ENCODE peak calls at places on chromosomes 7 and 10, in four cellular contexts. R is H1, P is K562, S is GM12891. O is an unnamed sample.

GRCh38 chr7:4683043-4683883 is 1.2 kb downstream of the FOXK1 start:
- DNase-seq in R (no peak), P (peak; percentile 51), S (no peak), O (no peak)

GRCh38 chr10:44309939-44310761 is 74.7 kb downstream of the CXCL12 start:
- DNase-seq in R (no peak), P (no peak), S (no peak), O (no peak)

GRCh38 chr10:11434323-11434722 is 177.1 kb downstream of the USP6NL start:
- DNase-seq in R (no peak), P (peak; percentile 70), S (no peak), O (peak; percentile 38)

GRCh38 chr7:24982917-24983316 is 2.9 kb upstream of the OSBPL3 start:
- DNase-seq in R (no peak), P (no peak), S (no peak), O (no peak)

GRCh38 chr7:64621656-64622055 is 44.3 kb upstream of the ZNF107 start:
- DNase-seq in R (no peak), P (peak; percentile 22), S (no peak), O (no peak)

GRCh38 chr7:99365318-99366141 is 9.0 kb upstream of the ARPC1B start:
- DNase-seq in R (peak; percentile 74), P (peak; percentile 81), S (peak; percentile 61), O (peak; percentile 68)

GRCh38 chr7:103296901-103297836 is at the start of gene PMPCB:
- DNase-seq in R (peak; percentile 98), P (peak; percentile 96), S (peak; percentile 76), O (peak; percentile 68)

GRCh38 chr7:108045669-108046068 is 42.7 kb upstream of the LAMB1 start:
- DNase-seq in R (no peak), P (no peak), S (no peak), O (no peak)

GRCh38 chr7:73717991-73718405 is 1.5 kb downstream of the STX1A start:
- DNase-seq in R (no peak), P (no peak), S (no peak), O (no peak)

GRCh38 chr7:28037220-28038010 is 143.2 kb downstream of the JAZF1 start:
- DNase-seq in R (no peak), P (peak; percentile 70), S (no peak), O (no peak)

GRCh38 chr7:44264221-44264956 is 61.0 kb downstream of the CAMK2B start:
- DNase-seq in R (no peak), P (no peak), S (no peak), O (no peak)

GRCh38 chr10:132351611-132352010 is 19.6 kb downstream of the LRRC27 start:
- DNase-seq in R (no peak), P (no peak), S (no peak), O (no peak)

GRCh38 chr10:121658111-121658510 is 59.9 kb upstream of the FGFR2 start:
- DNase-seq in R (no peak), P (no peak), S (no peak), O (no peak)

GRCh38 chr10:102648889-102649752 is 4.8 kb downstream of the TRIM8 start:
- DNase-seq in R (peak; percentile 62), P (no peak), S (no peak), O (no peak)

GRCh38 chr7:107995184-107996071 is 7.5 kb downstream of the LAMB1 start:
- DNase-seq in R (peak; percentile 57), P (peak; percentile 37), S (no peak), O (no peak)

GRCh38 chr7:76358053-76358477 is 726 bp downstream of the YWHAG start:
- DNase-seq in R (no peak), P (peak; percentile 66), S (no peak), O (no peak)

GRCh38 chr7:6179620-6180343 is 92.6 kb downstream of the CYTH3 start:
- DNase-seq in R (no peak), P (no peak), S (no peak), O (no peak)

GRCh38 chr10:102542800-102543418 is 39.1 kb downstream of the SUFU start:
- DNase-seq in R (no peak), P (no peak), S (no peak), O (no peak)

GRCh38 chr10:34078798-34079470 is 736.2 kb downstream of the PARD3 start:
- DNase-seq in R (no peak), P (no peak), S (no peak), O (no peak)

GRCh38 chr10:113539789-113540188 is 13.1 kb upstream of the HABP2 start:
- DNase-seq in R (no peak), P (no peak), S (no peak), O (no peak)

GRCh38 chr7:28955723-28956607 is 2.2 kb downstream of the TRIL start:
- DNase-seq in R (peak; percentile 92), P (no peak), S (peak; percentile 18), O (peak; percentile 38)

GRCh38 chr7:4211261-4211660 is 470.8 kb upstream of the FOXK1 start:
- DNase-seq in R (no peak), P (no peak), S (no peak), O (no peak)

GRCh38 chr10:124106241-124106905 is 13.0 kb upstream of the CHST15 start:
- DNase-seq in R (no peak), P (no peak), S (peak; percentile 54), O (no peak)

GRCh38 chr10:114045071-114045737 is 1.5 kb downstream of the ADRB1 start:
- DNase-seq in R (peak; percentile 70), P (no peak), S (no peak), O (no peak)

GRCh38 chr7:69768986-69769595 is 170.8 kb downstream of the AUTS2 start:
- DNase-seq in R (no peak), P (no peak), S (no peak), O (no peak)

GRCh38 chr10:103736763-103737162 is 118.6 kb downstream of the SH3PXD2A start:
- DNase-seq in R (peak; percentile 81), P (peak; percentile 55), S (no peak), O (no peak)

GRCh38 chr7:137343483-137343841 is at the start of gene PTN:
- DNase-seq in R (peak; percentile 73), P (no peak), S (no peak), O (no peak)

GRCh38 chr10:93491589-93492121 is 4.8 kb upstream of the CEP55 start:
- DNase-seq in R (no peak), P (no peak), S (no peak), O (no peak)

GRCh38 chr10:43130756-43131155 is 7.5 kb upstream of the CSGALNACT2 start:
- DNase-seq in R (peak; percentile 35), P (no peak), S (no peak), O (no peak)

GRCh38 chr7:106420741-106421140 is 136.0 kb upstream of the NAMPT start:
- DNase-seq in R (no peak), P (no peak), S (no peak), O (no peak)

GRCh38 chr7:50679218-50680007 is 103.3 kb downstream of the GRB10 start:
- DNase-seq in R (no peak), P (peak; percentile 21), S (no peak), O (no peak)

GRCh38 chr7:587769-588168 is 68.1 kb upstream of the PDGFA start:
- DNase-seq in R (no peak), P (no peak), S (no peak), O (no peak)

GRCh38 chr7:149237502-149237901 is 1.9 kb upstream of the ZNF212 start:
- DNase-seq in R (no peak), P (no peak), S (no peak), O (no peak)

GRCh38 chr7:36208997-36209813 is 56.2 kb downstream of the EEPD1 start:
- DNase-seq in R (no peak), P (no peak), S (no peak), O (no peak)

GRCh38 chr10:117216611-117217195 is 19.4 kb downstream of the KCNK18 start:
- DNase-seq in R (peak; percentile 93), P (peak; percentile 81), S (peak; percentile 94), O (peak; percentile 94)

GRCh38 chr7:106770191-106770590 is 94.9 kb upstream of the PIK3CG start:
- DNase-seq in R (no peak), P (no peak), S (no peak), O (no peak)

GRCh38 chr7:53383131-53383530 is 347.7 kb downstream of the POM121L12 start:
- DNase-seq in R (no peak), P (no peak), S (no peak), O (no peak)

GRCh38 chr10:129465796-129466702 is 992 bp upstream of the MGMT start:
- DNase-seq in R (no peak), P (no peak), S (no peak), O (no peak)

GRCh38 chr7:41507686-41508268 is 195.1 kb downstream of the INHBA start:
- DNase-seq in R (no peak), P (no peak), S (no peak), O (no peak)
- TF ChIP-seq POLR2AphosphoS5 in R (no peak), P (no peak), S (no peak), O (no peak)

GRCh38 chr10:119595715-119596515 is 849 bp downstream of the TIAL1 start:
- DNase-seq in R (peak; percentile 53), P (peak; percentile 57), S (peak; percentile 37), O (peak; percentile 43)

GRCh38 chr10:119596537-119597404 is at the start of gene TIAL1:
- DNase-seq in R (peak; percentile 94), P (peak; percentile 87), S (peak; percentile 70), O (peak; percentile 72)

GRCh38 chr10:119595134-119595714 is 1.5 kb downstream of the TIAL1 start:
- DNase-seq in R (no peak), P (no peak), S (no peak), O (no peak)

GRCh38 chr10:119597405-119598186 is 832 bp upstream of the TIAL1 start:
- DNase-seq in R (no peak), P (no peak), S (no peak), O (no peak)

DNA sequence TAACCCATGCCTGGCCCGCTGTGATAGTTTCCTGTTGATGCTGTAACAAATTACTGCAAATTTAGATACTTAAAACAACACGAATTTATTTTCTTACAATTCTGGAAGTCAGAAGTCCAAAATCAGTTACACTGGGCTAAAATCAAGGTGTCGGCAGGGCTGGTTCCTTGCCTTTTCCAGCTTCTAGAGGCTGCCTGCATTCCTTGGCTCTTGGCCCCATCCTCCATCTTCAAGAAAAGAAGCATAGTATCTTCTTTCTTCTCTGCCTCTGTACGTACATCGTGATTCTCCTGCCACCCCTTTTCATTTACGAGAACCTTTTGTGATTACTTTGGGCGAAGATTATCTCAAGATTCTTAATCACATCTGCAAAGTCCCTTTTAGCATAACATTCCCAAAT is 1.6 kb upstream of the TIAL1 start:
- DNase-seq in R (no peak), P (no peak), S (no peak), O (no peak)
- TF ChIP-seq POLR2A in R (no peak), P (no peak), S (no peak), O (no peak)

GRCh38 chr10:24784923-24785322 is 61.2 kb upstream of the ARHGAP21 start:
- DNase-seq in R (no peak), P (no peak), S (no peak), O (no peak)
- TF ChIP-seq TAF1 in R (no peak), P (no peak), S (no peak), O (no peak)

GRCh38 chr10:1185911-1186692 is 129.9 kb downstream of the WDR37 start:
- DNase-seq in R (no peak), P (no peak), S (no peak), O (no peak)
- TF ChIP-seq POLR2AphosphoS5 in R (no peak), P (no peak), S (no peak), O (no peak)